ENCODE peak calls at places on chromosomes 16 and 17, in eight cellular contexts. Q is cardiac muscle cell; P is CD4-positive, alpha-beta memory T cell; O is AG09319; S is hepatocyte; T is CD8-positive, alpha-beta memory T cell; M is GF-D8; H is NCI-H2029. W is an unnamed sample.

GRCh38 chr16:71882505-71883192 is 1.3 kb downstream of the ZNF821 start:
- DNase-seq in O (no peak), P (peak), M (no peak), T (peak), H (peak), S (peak), Q (peak), W (peak)

GRCh38 chr17:75847595-75848522 is 3.7 kb upstream of the UNC13D start:
- DNase-seq in O (no peak), Q (no peak), P (no peak), H (peak), S (no peak), M (no peak), T (no peak), W (no peak)

GRCh38 chr17:46978489-46979022 is 497 bp downstream of the RPRML start:
- DNase-seq in P (no peak), M (no peak), O (no peak), Q (peak), H (no peak), T (no peak), S (no peak), W (no peak)

GRCh38 chr16:75282811-75283281 is 31.4 kb upstream of the BCAR1 start:
- DNase-seq in O (no peak), P (no peak), T (no peak), H (no peak), Q (no peak), S (no peak), M (no peak), W (no peak)

GRCh38 chr17:57869599-57870282 is 19.9 kb upstream of the MRPS23 start:
- DNase-seq in H (no peak), S (peak), O (peak), T (no peak), M (no peak), P (no peak), Q (no peak), W (no peak)

GRCh38 chr17:50208611-50209061 is 7.2 kb upstream of the COL1A1 start:
- DNase-seq in Q (no peak), M (no peak), O (no peak), T (no peak), H (no peak), P (no peak), S (peak), W (no peak)

GRCh38 chr17:15944720-15945492 is at the start of gene ADORA2B:
- DNase-seq in T (peak), H (no peak), O (no peak), M (no peak), Q (peak), S (peak), P (peak), W (peak)

GRCh38 chr16:85389679-85390470 is 223.2 kb upstream of the GSE1 start:
- DNase-seq in P (no peak), O (no peak), M (no peak), S (no peak), Q (no peak), T (no peak), H (no peak), W (no peak)

GRCh38 chr17:61479493-61480413 is 27.5 kb downstream of the TBX4 start:
- DNase-seq in T (no peak), O (no peak), S (peak), H (no peak), P (no peak), Q (no peak), M (no peak), W (no peak)

GRCh38 chr17:78781339-78782304 is at the start of gene CYTH1:
- DNase-seq in S (peak), O (no peak), T (peak), M (no peak), Q (peak), H (no peak), P (peak), W (peak)

GRCh38 chr16:10920726-10921427 is 21.4 kb downstream of the DEXI start:
- DNase-seq in H (peak), S (no peak), O (no peak), Q (no peak), T (no peak), M (no peak), P (no peak), W (no peak)

GRCh38 chr17:78343099-78343432 is 16.8 kb downstream of the SOCS3 start:
- DNase-seq in Q (no peak), T (no peak), O (peak), H (no peak), S (peak), M (peak), P (peak), W (peak)

GRCh38 chr16:83187404-83187803 is 560.6 kb downstream of the CDH13 start:
- DNase-seq in H (no peak), Q (no peak), T (no peak), O (peak), P (no peak), S (peak), M (no peak), W (no peak)

GRCh38 chr16:67244387-67245188 is 2.7 kb downstream of the FHOD1 start:
- DNase-seq in O (peak), S (peak), P (peak), T (peak), H (no peak), M (peak), Q (no peak), W (peak)

GRCh38 chr16:82891424-82891823 is 264.7 kb downstream of the CDH13 start:
- DNase-seq in O (no peak), H (no peak), S (no peak), Q (no peak), P (no peak), M (no peak), T (no peak), W (no peak)

GRCh38 chr16:74837056-74837455 is 62.4 kb upstream of the FA2H start:
- DNase-seq in M (no peak), H (no peak), O (no peak), T (no peak), Q (no peak), P (no peak), S (no peak), W (no peak)

GRCh38 chr17:12990041-12990808 is 27.6 kb downstream of the ELAC2 start:
- DNase-seq in M (no peak), S (no peak), H (peak), Q (no peak), P (no peak), T (no peak), O (no peak), W (no peak)

W was measured in MV-4-11.